ENCODE peak calls at places on chromosomes 13 and 19, in four cellular contexts. H is K562; F is tibial nerve; J is CD8-positive, alpha-beta T cell. Q is an unnamed sample. For H3K36me3, the result is how much of the 10 kb centered on the place peaks cover.

GRCh38 chr19:48969276-48970138 is 4.4 kb downstream of the FTL start:
- DNase-seq in F (no peak), J (no peak), H (peak), Q (no peak)

GRCh38 chr19:53880716-53881481 is 1.1 kb upstream of the PRKCG start:
- DNase-seq in H (no peak), J (no peak), F (no peak), Q (no peak)

GRCh38 chr19:52935434-52935833 is 12.2 kb upstream of the ZNF888 start:
- DNase-seq in H (peak), F (no peak), J (no peak), Q (no peak)

GRCh38 chr19:44258139-44258538 is 1.5 kb upstream of the ZNF233 start:
- DNase-seq in H (no peak), F (no peak), J (no peak), Q (no peak)

GRCh38 chr19:15251010-15251748 is 18.9 kb upstream of the EPHX3 start:
- DNase-seq in H (no peak), J (no peak), F (no peak), Q (no peak)

GRCh38 chr19:33052352-33052972 is 12.2 kb downstream of the RHPN2 start:
- DNase-seq in F (peak), J (no peak), H (no peak), Q (peak)

GRCh38 chr19:46546194-46546896 is 50.7 kb upstream of the PNMA8B start:
- DNase-seq in H (peak), F (peak), J (no peak), Q (peak)

GRCh38 chr13:34371645-34372044 is 553.7 kb downstream of the RFC3 start:
- DNase-seq in F (no peak), J (no peak), H (no peak), Q (no peak)

GRCh38 chr13:65613004-65613403 is 1617.1 kb downstream of the PCDH9 start:
- DNase-seq in F (no peak), J (no peak), H (no peak), Q (no peak)

GRCh38 chr13:89688908-89689307 is 1658.6 kb upstream of the MIR17HG start:
- DNase-seq in F (no peak), J (no peak), H (no peak), Q (no peak)

GRCh38 chr19:33064778-33065550 is at the start of gene RHPN2:
- DNase-seq in J (no peak), F (no peak), H (peak), Q (peak)

GRCh38 chr19:44592451-44592890 is 20.9 kb upstream of the IGSF23 start:
- DNase-seq in H (peak), F (no peak), J (no peak), Q (no peak)

GRCh38 chr19:51359294-51359693 is 6.9 kb downstream of the ETFB start:
- DNase-seq in J (no peak), F (no peak), H (no peak), Q (no peak)

GRCh38 chr19:3243851-3244700 is 19.6 kb downstream of the CELF5 start:
- DNase-seq in F (no peak), J (peak), H (peak), Q (no peak)

GRCh38 chr13:50152224-50152623 is 137.0 kb downstream of the KCNRG start:
- DNase-seq in J (no peak), F (no peak), H (no peak), Q (no peak)

GRCh38 chr19:8361921-8362793 is 1.8 kb upstream of the ANGPTL4 start:
- DNase-seq in H (no peak), F (peak), J (no peak), Q (peak)

GRCh38 chr13:104805346-104805745 is 1730.1 kb downstream of the EFNB2 start:
- DNase-seq in H (no peak), J (no peak), F (no peak), Q (no peak)

GRCh38 chr19:47486900-47487299 is 2.9 kb upstream of the KPTN start:
- DNase-seq in H (no peak), F (no peak), J (no peak), Q (no peak)

GRCh38 chr13:47480121-47480520 is 521.0 kb downstream of the SUCLA2 start:
- DNase-seq in J (no peak), H (no peak), F (no peak), Q (no peak)

GRCh38 chr13:75749407-75749806 is 113.3 kb downstream of the LMO7 start:
- DNase-seq in J (no peak), F (no peak), H (no peak), Q (peak)

GRCh38 chr19:3320354-3320670 is 46.1 kb upstream of the NFIC start:
- DNase-seq in H (no peak), J (no peak), F (no peak), Q (no peak)

GRCh38 chr19:44661205-44661604 is 10.1 kb upstream of the CEACAM19 start:
- DNase-seq in F (no peak), H (no peak), J (no peak), Q (no peak)

GRCh38 chr13:78169386-78169785 is 250.8 kb upstream of the EDNRB start:
- DNase-seq in J (no peak), F (no peak), H (no peak), Q (no peak)

GRCh38 chr19:19866599-19867248 is 1.0 kb downstream of the ZNF253 start:
- DNase-seq in H (peak), J (peak), F (no peak), Q (no peak)

GRCh38 chr13:47794963-47795362 is 206.1 kb downstream of the SUCLA2 start:
- DNase-seq in H (peak), F (no peak), J (no peak), Q (no peak)

GRCh38 chr13:89899302-89900103 is 1448.0 kb upstream of the MIR17HG start:
- DNase-seq in J (no peak), H (no peak), F (no peak), Q (no peak)

GRCh38 chr13:90675129-90675528 is 672.4 kb upstream of the MIR17HG start:
- DNase-seq in F (no peak), H (no peak), J (no peak), Q (no peak)

GRCh38 chr19:41264581-41265375 is 606 bp downstream of the HNRNPUL1 start:
- DNase-seq in J (peak), F (peak), H (peak), Q (peak)

GRCh38 chr19:46970815-46971214 is 48.8 kb upstream of the NPAS1 start:
- DNase-seq in J (no peak), F (no peak), H (no peak), Q (no peak)

GRCh38 chr13:113119166-113119821 is 3.3 kb upstream of the F10 start:
- DNase-seq in J (no peak), F (no peak), H (no peak), Q (no peak)

DNA sequence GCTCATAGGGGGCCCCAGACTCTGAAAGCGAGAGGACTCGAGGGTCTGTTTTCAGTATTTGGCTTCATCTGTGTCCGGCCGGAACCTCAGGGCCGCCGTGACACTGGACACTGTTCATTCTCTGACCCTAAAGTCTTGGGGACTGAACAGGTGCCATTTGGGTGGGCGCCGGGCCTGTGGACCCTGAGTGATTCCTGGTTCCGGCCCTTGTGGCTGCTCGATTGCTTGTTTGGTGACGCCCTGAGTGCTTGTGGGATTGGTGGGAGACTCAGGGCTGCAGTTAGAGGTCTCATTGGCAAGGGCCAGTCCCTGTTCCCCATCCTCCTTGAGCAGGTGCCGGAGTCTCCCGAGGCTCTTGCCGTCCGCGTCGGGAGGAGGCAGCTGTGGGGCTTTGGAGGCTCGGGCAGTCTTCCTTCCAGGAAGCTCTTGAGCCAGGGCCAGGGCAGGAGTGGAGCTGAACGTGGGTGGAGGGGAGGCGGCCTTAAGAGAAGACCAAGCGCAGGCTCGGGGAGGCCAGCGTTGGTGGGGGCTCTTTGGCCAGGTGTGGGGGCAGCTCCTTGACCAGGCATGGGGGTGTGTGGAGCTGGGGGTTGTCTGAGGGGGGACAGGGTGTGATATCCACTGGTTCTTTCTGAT is 4.7 kb downstream of the PTBP1 start:
- DNase-seq in J (no peak), F (no peak), H (no peak), Q (peak)
- H3K4me3 ChIP-seq in J (peak), F (peak), H (peak), Q (peak)

GRCh38 chr13:24899601-24900000 is 135.6 kb downstream of the RNF17 start:
- DNase-seq in J (no peak), H (no peak), F (no peak), Q (no peak)
- H3K36me3 ChIP-seq in J (under half), H (half or more), F (under half), Q (under half)

GRCh38 chr19:35329323-35329722 is 336 bp downstream of the CD22 start:
- DNase-seq in H (no peak), J (no peak), F (no peak), Q (no peak)
- H3K4me3 ChIP-seq in H (no peak), J (no peak), F (no peak), Q (no peak)

DNA sequence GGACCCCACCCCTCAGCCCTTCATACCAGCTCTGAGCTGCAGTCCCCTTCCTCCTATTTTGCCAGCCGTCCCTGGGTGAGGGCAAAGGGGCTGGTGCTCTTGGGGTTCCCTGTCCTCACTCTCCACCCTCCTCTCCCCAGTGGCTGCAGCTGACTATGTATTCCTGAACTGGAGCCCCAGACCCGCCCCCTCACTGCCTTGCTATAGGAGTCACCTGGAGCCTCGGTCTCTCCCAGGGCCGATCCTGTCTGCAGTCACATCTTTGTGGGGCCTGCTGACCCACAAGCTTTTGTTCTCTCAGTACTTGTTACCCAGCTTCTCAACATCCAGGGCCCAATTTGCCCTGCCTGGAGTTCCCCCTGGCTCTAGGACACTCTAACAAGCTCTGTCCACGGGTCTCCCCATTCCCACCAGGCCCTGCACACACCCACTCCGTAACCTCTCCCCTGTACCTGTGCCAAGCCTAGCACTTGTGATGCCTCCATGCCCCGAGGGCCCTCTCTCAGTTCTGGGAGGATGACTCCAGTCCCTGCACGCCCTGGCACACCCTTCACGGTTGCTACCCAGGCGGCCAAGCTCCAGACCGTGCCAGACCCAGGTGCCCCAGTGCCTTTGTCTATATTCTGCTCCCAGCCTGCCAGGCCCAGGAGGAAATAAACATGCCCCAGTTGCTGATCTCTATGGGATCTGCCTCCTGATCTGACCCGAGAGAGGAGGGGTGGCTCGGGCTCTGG is 2.4 kb downstream of the COX7A1 start:
- DNase-seq in H (no peak), J (no peak), F (no peak), Q (no peak)
- H3K36me3 ChIP-seq in H (half or more), J (under half), F (under half), Q (under half)

GRCh38 chr13:26213345-26213744 is 8.8 kb downstream of the RNF6 start:
- DNase-seq in F (no peak), H (no peak), J (no peak), Q (no peak)
- H3K4me3 ChIP-seq in F (no peak), H (no peak), J (no peak), Q (no peak)

Q was measured in prostate gland.